ENCODE peak calls at places on chromosome 21, in six cellular contexts. One of them, this sample, is unnamed.

GRCh38 chr21:26798856-26799751 is 46.1 kb downstream of the ADAMTS1 start:
- DNase-seq in pons: peak
- DNase-seq in stimulated activated CD4-positive, alpha-beta T cell treated with anti-CD3 and anti-CD28 coated beads, Interleukin-15, amount 100 ng/mL, for 24 hours: no peak
- DNase-seq in NCI-H748 treated with DMSO at 0.1 percent for 48 hours: peak
- DNase-seq in skeletal muscle cell: no peak
- DNase-seq in cardiac muscle cell: no peak
- DNase-seq in this sample: peak

GRCh38 chr21:34613679-34614442 is 1.1 kb downstream of the RCAN1 start:
- DNase-seq in pons: peak
- DNase-seq in stimulated activated CD4-positive, alpha-beta T cell treated with anti-CD3 and anti-CD28 coated beads, Interleukin-15, amount 100 ng/mL, for 24 hours: peak
- DNase-seq in NCI-H748 treated with DMSO at 0.1 percent for 48 hours: no peak
- DNase-seq in skeletal muscle cell: no peak
- DNase-seq in cardiac muscle cell: peak
- DNase-seq in this sample: peak

GRCh38 chr21:41737656-41738324 is 29.1 kb downstream of the RIPK4 start:
- DNase-seq in pons: no peak
- DNase-seq in stimulated activated CD4-positive, alpha-beta T cell treated with anti-CD3 and anti-CD28 coated beads, Interleukin-15, amount 100 ng/mL, for 24 hours: no peak
- DNase-seq in NCI-H748 treated with DMSO at 0.1 percent for 48 hours: no peak
- DNase-seq in skeletal muscle cell: no peak
- DNase-seq in cardiac muscle cell: no peak
- DNase-seq in this sample: peak

GRCh38 chr21:18499761-18500376 is 96.3 kb upstream of the TMPRSS15 start:
- DNase-seq in pons: peak
- DNase-seq in stimulated activated CD4-positive, alpha-beta T cell treated with anti-CD3 and anti-CD28 coated beads, Interleukin-15, amount 100 ng/mL, for 24 hours: peak
- DNase-seq in NCI-H748 treated with DMSO at 0.1 percent for 48 hours: peak
- DNase-seq in skeletal muscle cell: no peak
- DNase-seq in cardiac muscle cell: peak
- DNase-seq in this sample: peak

GRCh38 chr21:42722808-42723470 is 69.5 kb downstream of the PDE9A start:
- DNase-seq in pons: no peak
- DNase-seq in stimulated activated CD4-positive, alpha-beta T cell treated with anti-CD3 and anti-CD28 coated beads, Interleukin-15, amount 100 ng/mL, for 24 hours: no peak
- DNase-seq in NCI-H748 treated with DMSO at 0.1 percent for 48 hours: no peak
- DNase-seq in skeletal muscle cell: no peak
- DNase-seq in cardiac muscle cell: no peak
- DNase-seq in this sample: no peak

GRCh38 chr21:37074195-37074510 is 1.1 kb downstream of the TTC3 start:
- DNase-seq in pons: no peak
- DNase-seq in stimulated activated CD4-positive, alpha-beta T cell treated with anti-CD3 and anti-CD28 coated beads, Interleukin-15, amount 100 ng/mL, for 24 hours: no peak
- DNase-seq in NCI-H748 treated with DMSO at 0.1 percent for 48 hours: no peak
- DNase-seq in skeletal muscle cell: no peak
- DNase-seq in cardiac muscle cell: no peak
- DNase-seq in this sample: peak

GRCh38 chr21:21345296-21345695 is 347.1 kb downstream of the NCAM2 start:
- DNase-seq in pons: no peak
- DNase-seq in stimulated activated CD4-positive, alpha-beta T cell treated with anti-CD3 and anti-CD28 coated beads, Interleukin-15, amount 100 ng/mL, for 24 hours: no peak
- DNase-seq in NCI-H748 treated with DMSO at 0.1 percent for 48 hours: no peak
- DNase-seq in skeletal muscle cell: no peak
- DNase-seq in cardiac muscle cell: no peak
- DNase-seq in this sample: no peak

GRCh38 chr21:42202321-42202720 is 16.6 kb upstream of the ABCG1 start:
- DNase-seq in pons: no peak
- DNase-seq in stimulated activated CD4-positive, alpha-beta T cell treated with anti-CD3 and anti-CD28 coated beads, Interleukin-15, amount 100 ng/mL, for 24 hours: no peak
- DNase-seq in NCI-H748 treated with DMSO at 0.1 percent for 48 hours: no peak
- DNase-seq in skeletal muscle cell: no peak
- DNase-seq in cardiac muscle cell: no peak
- DNase-seq in this sample: no peak

GRCh38 chr21:35303085-35303484 is 254.0 kb upstream of the RUNX1 start:
- DNase-seq in pons: no peak
- DNase-seq in stimulated activated CD4-positive, alpha-beta T cell treated with anti-CD3 and anti-CD28 coated beads, Interleukin-15, amount 100 ng/mL, for 24 hours: no peak
- DNase-seq in NCI-H748 treated with DMSO at 0.1 percent for 48 hours: no peak
- DNase-seq in skeletal muscle cell: peak
- DNase-seq in cardiac muscle cell: peak
- DNase-seq in this sample: peak

GRCh38 chr21:31675332-31675731 is 15.8 kb downstream of the SOD1 start:
- DNase-seq in pons: no peak
- DNase-seq in stimulated activated CD4-positive, alpha-beta T cell treated with anti-CD3 and anti-CD28 coated beads, Interleukin-15, amount 100 ng/mL, for 24 hours: no peak
- DNase-seq in NCI-H748 treated with DMSO at 0.1 percent for 48 hours: no peak
- DNase-seq in skeletal muscle cell: no peak
- DNase-seq in cardiac muscle cell: no peak
- DNase-seq in this sample: no peak

GRCh38 chr21:39645331-39645730 is 32.6 kb downstream of the B3GALT5 start:
- DNase-seq in pons: no peak
- DNase-seq in stimulated activated CD4-positive, alpha-beta T cell treated with anti-CD3 and anti-CD28 coated beads, Interleukin-15, amount 100 ng/mL, for 24 hours: no peak
- DNase-seq in NCI-H748 treated with DMSO at 0.1 percent for 48 hours: no peak
- DNase-seq in skeletal muscle cell: no peak
- DNase-seq in cardiac muscle cell: no peak
- DNase-seq in this sample: no peak

GRCh38 chr21:44537930-44538911 is 1.8 kb downstream of the KRTAP10-1 start:
- DNase-seq in pons: no peak
- DNase-seq in stimulated activated CD4-positive, alpha-beta T cell treated with anti-CD3 and anti-CD28 coated beads, Interleukin-15, amount 100 ng/mL, for 24 hours: no peak
- DNase-seq in NCI-H748 treated with DMSO at 0.1 percent for 48 hours: no peak
- DNase-seq in skeletal muscle cell: no peak
- DNase-seq in cardiac muscle cell: no peak
- DNase-seq in this sample: no peak

GRCh38 chr21:16342932-16343331 is 613.1 kb downstream of the USP25 start:
- DNase-seq in pons: no peak
- DNase-seq in stimulated activated CD4-positive, alpha-beta T cell treated with anti-CD3 and anti-CD28 coated beads, Interleukin-15, amount 100 ng/mL, for 24 hours: no peak
- DNase-seq in NCI-H748 treated with DMSO at 0.1 percent for 48 hours: no peak
- DNase-seq in skeletal muscle cell: no peak
- DNase-seq in cardiac muscle cell: no peak
- DNase-seq in this sample: no peak

GRCh38 chr21:16307256-16307655 is 577.5 kb downstream of the USP25 start:
- DNase-seq in pons: peak
- DNase-seq in stimulated activated CD4-positive, alpha-beta T cell treated with anti-CD3 and anti-CD28 coated beads, Interleukin-15, amount 100 ng/mL, for 24 hours: no peak
- DNase-seq in NCI-H748 treated with DMSO at 0.1 percent for 48 hours: no peak
- DNase-seq in skeletal muscle cell: no peak
- DNase-seq in cardiac muscle cell: no peak
- DNase-seq in this sample: no peak

GRCh38 chr21:41846536-41846935 is 32.6 kb downstream of the PRDM15 start:
- DNase-seq in pons: peak
- DNase-seq in stimulated activated CD4-positive, alpha-beta T cell treated with anti-CD3 and anti-CD28 coated beads, Interleukin-15, amount 100 ng/mL, for 24 hours: no peak
- DNase-seq in NCI-H748 treated with DMSO at 0.1 percent for 48 hours: no peak
- DNase-seq in skeletal muscle cell: no peak
- DNase-seq in cardiac muscle cell: no peak
- DNase-seq in this sample: no peak